ENCODE peak calls at places on chromosomes 5 and 9, in five cellular contexts. T is psoas muscle, H is RWPE1, I is pancreas, Q is mammary epithelial cell. P is an unnamed sample.

GRCh38 chr5:159163027-159163699 is 46.2 kb downstream of the RNF145 start:
- DNase-seq in Q (peak), H (peak), I (no peak), T (no peak), P (no peak)

GRCh38 chr5:10403829-10404228 is 37.9 kb upstream of the ROPN1L start:
- DNase-seq in I (no peak), H (no peak), T (no peak), Q (no peak), P (no peak)

GRCh38 chr5:54450542-54450941 is 5.0 kb upstream of the HSPB3 start:
- DNase-seq in H (no peak), I (no peak), Q (no peak), T (no peak), P (no peak)

GRCh38 chr5:150734579-150735384 is 24.0 kb downstream of the DCTN4 start:
- DNase-seq in T (peak), H (no peak), Q (no peak), I (no peak), P (no peak)

GRCh38 chr5:139251281-139251687 is 42.3 kb upstream of the MATR3 start:
- DNase-seq in I (no peak), H (no peak), Q (no peak), T (no peak), P (no peak)

GRCh38 chr5:167626341-167627118 is 664.9 kb upstream of the WWC1 start:
- DNase-seq in H (no peak), I (no peak), T (no peak), Q (no peak), P (no peak)

GRCh38 chr9:4832786-4833579 is 40.2 kb downstream of the RCL1 start:
- DNase-seq in H (peak), Q (peak), I (no peak), T (no peak), P (peak)

GRCh38 chr9:27247756-27248155 is 49.2 kb downstream of the EQTN start:
- DNase-seq in T (no peak), Q (peak), H (peak), I (peak), P (peak)

GRCh38 chr5:150609843-150610584 is 30.4 kb upstream of the SYNPO start:
- DNase-seq in T (peak), Q (no peak), I (no peak), H (no peak), P (no peak)

GRCh38 chr5:68287976-68288755 is 72.6 kb downstream of the PIK3R1 start:
- DNase-seq in Q (peak), I (peak), T (peak), H (peak), P (peak)

GRCh38 chr9:89448821-89449220 is 49.1 kb downstream of the SEMA4D start:
- DNase-seq in T (no peak), H (no peak), I (no peak), Q (no peak), P (no peak)

GRCh38 chr5:64210866-64211265 is 45.2 kb downstream of the RNF180 start:
- DNase-seq in H (peak), I (no peak), Q (peak), T (no peak), P (peak)

GRCh38 chr9:111356567-111357244 is 26.7 kb upstream of the OR2K2 start:
- DNase-seq in Q (peak), H (peak), I (no peak), T (peak), P (peak)

GRCh38 chr5:94347130-94347529 is 271.3 kb downstream of the KIAA0825 start:
- DNase-seq in I (no peak), Q (no peak), T (no peak), H (no peak), P (no peak)

GRCh38 chr5:172038167-172038566 is 31.7 kb upstream of the FBXW11 start:
- DNase-seq in T (no peak), H (no peak), I (no peak), Q (no peak), P (no peak)

GRCh38 chr5:154194348-154195329 is 4.1 kb downstream of the GALNT10 start:
- DNase-seq in T (no peak), I (no peak), Q (peak), H (peak), P (peak)

GRCh38 chr9:86359480-86359879 is 5.3 kb upstream of the TUT7 start:
- DNase-seq in Q (no peak), H (no peak), T (no peak), I (no peak), P (no peak)

GRCh38 chr9:125409637-125410521 is 148.3 kb downstream of the GAPVD1 start:
- DNase-seq in Q (no peak), H (peak), I (no peak), T (peak), P (peak)

GRCh38 chr9:105308448-105309412 is 64.3 kb downstream of the SLC44A1 start:
- DNase-seq in H (no peak), I (no peak), T (no peak), Q (no peak), P (no peak)

GRCh38 chr9:84177397-84177796 is 163.2 kb downstream of the SLC28A3 start:
- DNase-seq in T (no peak), H (no peak), I (no peak), Q (no peak), P (no peak)

GRCh38 chr5:7385681-7386080 is 10.3 kb upstream of the ADCY2 start:
- DNase-seq in T (no peak), H (no peak), Q (no peak), I (no peak), P (no peak)

GRCh38 chr9:123637940-123638634 is 282.1 kb downstream of the CRB2 start:
- DNase-seq in I (no peak), Q (no peak), H (no peak), T (no peak), P (no peak)

GRCh38 chr5:1488882-1489680 is 34.7 kb downstream of the LPCAT1 start:
- DNase-seq in Q (peak), H (peak), T (no peak), I (no peak), P (no peak)

GRCh38 chr5:6220346-6221088 is 157.8 kb downstream of the MED10 start:
- DNase-seq in H (no peak), I (no peak), Q (no peak), T (no peak), P (no peak)

GRCh38 chr9:21579743-21580142 is 97.6 kb upstream of the IFNE start:
- DNase-seq in T (no peak), Q (no peak), H (no peak), I (no peak), P (no peak)

GRCh38 chr5:69497006-69497520 is 4.5 kb downstream of the OCLN start:
- DNase-seq in I (no peak), Q (no peak), H (no peak), T (no peak), P (no peak)

GRCh38 chr5:154370119-154370518 is 75.7 kb upstream of the SAP30L start:
- DNase-seq in I (no peak), Q (no peak), H (no peak), T (no peak), P (no peak)

GRCh38 chr9:130225071-130225470 is 40.5 kb upstream of the HMCN2 start:
- DNase-seq in T (no peak), H (no peak), I (no peak), Q (no peak), P (no peak)

GRCh38 chr5:14265574-14265973 is 122.4 kb downstream of the TRIO start:
- DNase-seq in H (peak), Q (peak), I (no peak), T (no peak), P (no peak)

DNA sequence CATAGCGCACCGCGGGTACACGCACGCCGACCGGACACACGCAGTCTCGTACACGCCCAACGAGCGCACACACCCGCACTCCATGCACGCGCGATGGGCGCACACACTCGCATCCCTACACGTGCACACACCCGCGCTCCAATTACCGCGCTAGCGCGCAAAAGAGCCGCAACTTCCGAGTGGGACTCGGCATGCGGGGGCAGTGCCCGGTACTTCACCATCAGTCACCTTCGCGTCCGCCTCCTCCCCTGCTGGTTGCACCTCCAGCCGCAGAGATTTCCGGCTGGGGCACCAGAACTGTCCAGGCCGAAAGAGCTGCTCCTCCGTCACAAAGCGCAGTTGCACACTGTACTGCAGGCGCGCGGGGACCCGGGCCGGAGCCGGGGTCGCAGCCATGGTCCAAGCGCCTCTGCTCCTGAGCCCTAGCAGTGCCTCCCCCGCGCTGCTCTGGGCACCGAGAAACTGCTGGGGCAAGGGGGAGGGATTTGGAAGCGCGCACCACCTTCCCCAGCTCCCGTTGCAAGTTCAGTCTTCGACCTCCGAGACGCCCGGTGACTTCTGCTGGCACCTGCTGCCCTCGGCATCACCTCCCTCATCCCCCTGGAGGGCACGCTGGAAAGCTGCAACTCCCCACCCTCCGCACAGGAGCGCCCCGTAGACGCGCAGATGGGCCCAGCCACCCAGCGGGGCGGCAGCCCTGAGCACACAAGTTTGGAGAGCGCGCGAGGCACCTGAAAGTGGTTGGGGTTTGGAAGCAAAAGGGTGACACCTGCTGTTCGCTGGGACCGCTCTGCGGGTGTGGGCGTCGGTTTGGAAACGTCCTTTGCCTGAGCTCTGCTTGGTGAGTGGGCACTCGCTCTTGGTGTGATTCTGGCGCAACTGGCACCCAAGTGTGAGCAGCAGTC is 337.4 kb upstream of the PUM3 start:
- DNase-seq in T (peak), Q (peak), I (peak), H (peak), P (peak)
- TF ChIP-seq CTCF in T (peak), Q (peak), I (peak), H (no peak), P (no peak)

DNA sequence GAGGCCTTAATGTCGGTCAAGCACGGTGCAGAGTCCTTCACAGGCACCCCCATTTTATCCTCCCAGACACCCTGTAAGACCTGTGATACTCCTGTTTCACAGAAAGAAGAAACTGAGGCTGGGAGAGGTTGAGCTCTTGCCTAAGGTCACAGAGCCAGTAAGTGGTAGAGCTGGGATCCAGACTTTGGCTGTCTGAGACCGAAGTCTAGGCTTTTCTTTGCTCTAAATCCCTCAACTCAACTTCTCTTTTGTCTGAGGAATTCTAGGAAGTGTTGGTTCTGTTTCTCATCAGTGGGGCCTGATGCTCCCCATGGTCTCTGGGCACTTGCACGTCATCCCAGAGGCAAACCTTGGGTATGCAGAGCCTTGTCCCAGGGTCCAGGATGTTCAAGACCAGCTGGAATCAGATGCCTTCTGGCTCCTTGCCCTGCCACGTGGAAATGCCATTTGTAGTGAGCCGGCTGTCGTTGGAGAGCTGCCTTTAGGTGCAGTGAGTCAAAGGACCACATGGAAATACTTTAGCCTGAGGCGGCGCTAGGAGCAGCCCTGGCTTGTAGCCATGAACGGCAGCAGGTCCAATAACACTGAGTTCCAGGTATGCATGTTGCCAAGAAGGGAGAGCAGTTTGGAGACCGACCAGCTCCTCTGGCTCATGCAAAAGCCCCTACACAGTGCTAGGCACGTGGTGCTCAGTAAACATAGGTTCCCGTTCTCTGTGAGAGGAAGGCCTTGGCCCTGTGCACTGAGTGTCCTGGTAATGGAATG is 9.2 kb downstream of the DCANP1 start:
- DNase-seq in T (peak), H (peak), Q (peak), I (peak), P (peak)
- TF ChIP-seq CTCF in T (peak), H (no peak), Q (no peak), I (no peak), P (no peak)

GRCh38 chr5:76144892-76145291 is 61.7 kb downstream of the SV2C start:
- DNase-seq in Q (no peak), H (no peak), I (no peak), T (no peak), P (no peak)

GRCh38 chr5:76143884-76144283 is 60.7 kb downstream of the SV2C start:
- DNase-seq in T (no peak), H (no peak), Q (no peak), I (no peak), P (no peak)

GRCh38 chr5:76145945-76146344 is 62.8 kb downstream of the SV2C start:
- DNase-seq in I (no peak), H (no peak), Q (peak), T (no peak), P (peak)
- TF ChIP-seq CTCF in I (no peak), H (no peak), Q (peak), T (no peak), P (no peak)

GRCh38 chr5:137583129-137583528 is 84.0 kb upstream of the SPOCK1 start:
- DNase-seq in I (no peak), Q (no peak), T (no peak), H (no peak), P (no peak)

GRCh38 chr5:137575847-137576246 is 76.7 kb upstream of the SPOCK1 start:
- DNase-seq in Q (peak), I (no peak), H (peak), T (no peak), P (peak)

GRCh38 chr5:137575211-137575610 is 76.1 kb upstream of the SPOCK1 start:
- DNase-seq in H (no peak), Q (no peak), I (no peak), T (no peak), P (no peak)

GRCh38 chr5:137582218-137582617 is 83.1 kb upstream of the SPOCK1 start:
- DNase-seq in I (no peak), Q (no peak), H (no peak), T (no peak), P (no peak)

GRCh38 chr5:137580030-137580429 is 80.9 kb upstream of the SPOCK1 start:
- DNase-seq in I (no peak), T (no peak), H (no peak), Q (no peak), P (no peak)
- TF ChIP-seq CTCF in I (no peak), T (no peak), H (no peak), Q (peak), P (peak)